ENCODE peak calls at places on chromosome 10, in nine cellular contexts. L is HCT116; N is retinal pigment epithelial cell; W is right cardiac atrium; O is H7; Y is body of pancreas; F is CD8-positive, alpha-beta memory T cell; Q is GM06990; I is GM23248. B is an unnamed sample.

GRCh38 chr10:122073508-122073907 is 84.5 kb downstream of the TACC2 start:
- DNase-seq in O (no peak), L (no peak), Y (no peak), W (no peak), N (no peak), Q (no peak), F (no peak), I (no peak), B (no peak)

GRCh38 chr10:113992601-113993011 is 51.1 kb upstream of the ADRB1 start:
- DNase-seq in Y (no peak), O (no peak), N (no peak), L (no peak), Q (no peak), F (no peak), W (peak), I (peak), B (no peak)

GRCh38 chr10:70090951-70091350 is 38.3 kb downstream of the MACROH2A2 start:
- DNase-seq in W (no peak), Q (no peak), N (no peak), I (no peak), Y (no peak), L (no peak), O (no peak), F (no peak), B (no peak)

GRCh38 chr10:86815035-86815617 is 58.7 kb downstream of the BMPR1A start:
- DNase-seq in O (no peak), N (no peak), L (no peak), I (peak), Y (no peak), F (no peak), W (no peak), Q (no peak), B (peak)

GRCh38 chr10:31947144-31947926 is 18.7 kb upstream of the ARHGAP12 start:
- DNase-seq in W (no peak), Q (no peak), N (no peak), F (no peak), I (peak), L (peak), O (no peak), Y (peak), B (peak)

GRCh38 chr10:11135709-11136108 is 118.0 kb downstream of the CELF2 start:
- DNase-seq in Y (no peak), W (no peak), F (no peak), Q (no peak), N (no peak), O (no peak), I (peak), L (no peak), B (no peak)

GRCh38 chr10:86668297-86669165 is at the start of gene LDB3:
- DNase-seq in F (no peak), N (no peak), W (peak), I (no peak), Q (no peak), O (peak), L (no peak), Y (no peak), B (peak)

GRCh38 chr10:70744617-70745138 is 40.5 kb downstream of the TBATA start:
- DNase-seq in F (no peak), I (no peak), L (no peak), W (no peak), Y (no peak), N (no peak), Q (no peak), O (no peak), B (no peak)

GRCh38 chr10:73577788-73578187 is 13.4 kb downstream of the USP54 start:
- DNase-seq in Q (no peak), O (no peak), N (no peak), L (no peak), W (peak), I (peak), F (no peak), Y (peak), B (no peak)

GRCh38 chr10:125064681-125065492 is 95.5 kb downstream of the CTBP2 start:
- DNase-seq in Q (peak), L (peak), W (peak), N (peak), Y (peak), I (peak), O (no peak), F (no peak), B (peak)
- H3K4me3 ChIP-seq in Q (no peak), L (no peak), W (no peak), N (no peak), Y (no peak), I (no peak), O (no peak), F (no peak), B (peak)

GRCh38 chr10:103281753-103282152 is 4.8 kb downstream of the INA start:
- DNase-seq in I (peak), Y (peak), W (no peak), O (peak), Q (no peak), L (no peak), N (no peak), F (no peak), B (no peak)
- H3K4me3 ChIP-seq in I (no peak), Y (no peak), W (no peak), O (peak), Q (no peak), L (no peak), N (peak), F (no peak), B (no peak)

GRCh38 chr10:49442863-49443262 is 47.0 kb upstream of the DRGX start:
- DNase-seq in W (no peak), L (no peak), Q (no peak), O (no peak), I (no peak), F (no peak), N (no peak), Y (no peak), B (no peak)

GRCh38 chr10:49444349-49444748 is 48.5 kb upstream of the DRGX start:
- DNase-seq in F (no peak), W (no peak), I (no peak), Y (no peak), Q (no peak), O (no peak), N (no peak), L (no peak), B (no peak)

GRCh38 chr10:49446031-49446430 is 50.1 kb upstream of the DRGX start:
- DNase-seq in Y (no peak), I (peak), L (no peak), W (no peak), Q (no peak), O (no peak), N (no peak), F (no peak), B (no peak)

GRCh38 chr10:49441488-49442476 is 45.9 kb upstream of the DRGX start:
- DNase-seq in Y (no peak), O (peak), W (no peak), L (no peak), N (no peak), Q (peak), I (no peak), F (no peak), B (peak)
- H3K4me3 ChIP-seq in Y (no peak), O (no peak), W (no peak), L (no peak), N (no peak), Q (no peak), I (no peak), F (no peak), B (peak)

GRCh38 chr10:61961278-61961677 is 59.8 kb downstream of the ARID5B start:
- DNase-seq in Q (peak), I (no peak), O (no peak), W (no peak), N (no peak), L (no peak), Y (no peak), F (no peak), B (peak)

GRCh38 chr10:61964059-61964709 is 62.7 kb downstream of the ARID5B start:
- DNase-seq in F (no peak), Q (no peak), W (no peak), O (no peak), Y (no peak), L (no peak), I (no peak), N (no peak), B (peak)

GRCh38 chr10:61965694-61966284 is 64.3 kb downstream of the ARID5B start:
- DNase-seq in F (no peak), I (no peak), Y (no peak), N (no peak), Q (no peak), W (no peak), O (no peak), L (no peak), B (no peak)

GRCh38 chr10:61964949-61965693 is 63.6 kb downstream of the ARID5B start:
- DNase-seq in Q (no peak), N (no peak), W (no peak), L (no peak), Y (no peak), O (no peak), F (no peak), I (no peak), B (no peak)

DNA sequence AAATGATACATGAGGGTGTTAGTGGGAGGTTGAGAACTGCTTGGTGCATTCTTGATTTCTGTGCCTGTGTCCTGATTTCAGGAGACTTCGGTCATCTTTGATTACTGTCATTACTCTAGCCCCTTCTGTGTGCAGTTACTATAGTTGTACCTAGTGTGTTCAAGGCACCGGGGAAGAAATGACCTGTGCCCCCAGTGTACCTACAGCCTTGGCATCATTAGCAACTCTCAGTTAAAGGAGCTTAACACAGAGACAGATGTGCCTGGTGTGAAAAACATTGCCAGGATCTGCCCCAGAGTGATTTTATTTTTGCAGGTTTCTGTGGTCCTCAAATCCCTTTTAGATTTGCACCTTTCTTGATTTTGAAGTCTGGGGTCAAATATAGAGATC is 62.2 kb downstream of the ARID5B start:
- DNase-seq in O (no peak), I (no peak), L (no peak), N (no peak), Y (no peak), Q (no peak), F (no peak), W (no peak), B (no peak)
- H3K4me3 ChIP-seq in O (no peak), I (no peak), L (no peak), N (no peak), Y (no peak), Q (peak), F (no peak), W (no peak), B (no peak)

GRCh38 chr10:117740088-117740487 is 197.5 kb downstream of the EMX2 start:
- DNase-seq in F (no peak), N (no peak), I (peak), W (no peak), O (no peak), L (no peak), Y (no peak), Q (no peak), B (no peak)

GRCh38 chr10:117736655-117737054 is 194.1 kb downstream of the EMX2 start:
- DNase-seq in Q (no peak), W (no peak), I (peak), Y (no peak), N (no peak), O (no peak), F (no peak), L (peak), B (no peak)

GRCh38 chr10:117729156-117729555 is 186.6 kb downstream of the EMX2 start:
- DNase-seq in Q (no peak), I (no peak), O (no peak), Y (no peak), L (no peak), W (no peak), N (no peak), F (no peak), B (no peak)

GRCh38 chr10:117740696-117741222 is 198.2 kb downstream of the EMX2 start:
- DNase-seq in O (no peak), F (no peak), Q (no peak), L (no peak), W (no peak), Y (no peak), N (no peak), I (no peak), B (no peak)

GRCh38 chr10:117734626-117735405 is 192.3 kb downstream of the EMX2 start:
- DNase-seq in O (peak), L (no peak), W (peak), Q (no peak), Y (no peak), F (no peak), N (no peak), I (no peak), B (no peak)
- H3K4me3 ChIP-seq in O (peak), L (no peak), W (no peak), Q (no peak), Y (no peak), F (no peak), N (no peak), I (no peak), B (no peak)

DNA sequence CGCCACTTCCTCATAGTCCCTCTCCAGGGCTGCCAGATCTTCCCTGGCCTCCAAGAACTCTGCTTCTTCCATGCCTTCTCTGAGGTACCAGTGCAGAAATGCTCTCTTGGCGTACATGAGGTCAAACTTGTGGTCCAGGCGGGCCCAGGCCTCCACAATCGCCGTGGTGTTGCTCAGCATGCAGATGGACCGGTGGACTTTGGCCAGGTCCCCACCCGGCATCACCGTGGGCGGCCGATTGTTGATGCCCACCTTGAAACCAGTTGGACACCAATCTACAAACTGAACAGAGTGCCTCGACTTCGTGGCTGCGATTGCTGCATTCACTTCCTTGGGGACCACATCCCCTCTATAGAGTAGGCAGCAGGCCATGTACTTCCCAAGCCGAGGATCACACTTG is 11.1 kb downstream of the TUBAL3 start:
- DNase-seq in F (no peak), O (no peak), L (no peak), Q (no peak), W (no peak), Y (no peak), N (no peak), I (no peak), B (no peak)
- H3K4me3 ChIP-seq in F (no peak), O (no peak), L (no peak), Q (no peak), W (no peak), Y (no peak), N (no peak), I (no peak), B (no peak)

DNA sequence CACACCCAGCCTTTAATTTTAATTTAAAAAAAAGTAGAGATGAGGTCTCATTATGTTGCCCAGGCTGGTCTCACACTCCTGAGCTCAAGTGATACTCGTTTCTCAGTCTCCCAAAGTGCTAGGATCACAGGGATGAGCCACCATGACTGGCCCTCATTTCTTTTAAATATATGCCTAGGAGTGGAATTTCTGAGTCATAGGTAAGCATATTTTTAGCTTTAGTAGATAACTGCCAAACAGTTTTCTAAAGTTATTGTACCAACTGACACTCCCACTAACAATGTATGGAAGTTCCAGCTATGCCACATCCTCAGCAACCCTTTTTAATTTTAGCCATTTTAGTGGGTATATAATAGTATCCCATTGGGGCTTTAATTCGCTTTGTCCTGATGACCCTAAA is 13.8 kb upstream of the PPIF start:
- DNase-seq in O (no peak), Y (no peak), F (no peak), L (no peak), Q (no peak), W (no peak), N (no peak), I (peak), B (no peak)
- H3K4me3 ChIP-seq in O (no peak), Y (no peak), F (no peak), L (no peak), Q (no peak), W (no peak), N (no peak), I (no peak), B (no peak)